ENCODE peak calls at places on chromosomes 7 and 10, in nine cellular contexts. V, Y, F, H, U, C, Z, T and P are unnamed samples.

GRCh38 chr7:155918720-155919399 is 106.6 kb upstream of the SHH start:
- DNase-seq in U (no peak), V (peak), T (peak), F (no peak), Z (peak), Y (peak), H (no peak), C (peak), P (no peak)

GRCh38 chr10:27192284-27192683 is 37.1 kb downstream of the MASTL start:
- DNase-seq in C (peak), Z (peak), H (no peak), Y (peak), V (peak), T (peak), U (no peak), F (no peak), P (no peak)

GRCh38 chr10:100996678-100997363 is 2.8 kb upstream of the LZTS2 start:
- DNase-seq in F (no peak), U (no peak), V (peak), H (peak), Y (peak), C (peak), Z (no peak), T (peak), P (peak)

GRCh38 chr7:5797716-5798115 is 16.3 kb upstream of the RNF216 start:
- DNase-seq in V (no peak), U (no peak), Z (no peak), F (no peak), Y (no peak), C (no peak), T (no peak), H (no peak), P (no peak)

GRCh38 chr7:105224884-105225651 is 163.7 kb downstream of the SRPK2 start:
- DNase-seq in U (no peak), F (peak), H (peak), C (peak), T (peak), Z (peak), Y (peak), V (peak), P (no peak)

GRCh38 chr10:5888352-5888751 is 1.3 kb downstream of the ANKRD16 start:
- DNase-seq in H (peak), F (peak), T (no peak), Y (peak), V (no peak), U (no peak), C (peak), Z (no peak), P (no peak)

GRCh38 chr7:151687523-151688235 is 168.0 kb upstream of the RHEB start:
- DNase-seq in C (peak), U (no peak), V (peak), Y (peak), H (no peak), Z (peak), T (peak), F (no peak), P (no peak)

GRCh38 chr7:42250411-42250810 is 13.4 kb upstream of the GLI3 start:
- DNase-seq in C (peak), H (no peak), U (no peak), Y (peak), F (no peak), T (peak), V (peak), Z (no peak), P (no peak)

GRCh38 chr7:139648941-139649425 is 125.5 kb downstream of the CLEC2L start:
- DNase-seq in H (no peak), Z (no peak), C (no peak), T (no peak), U (no peak), V (no peak), Y (no peak), F (peak), P (no peak)

GRCh38 chr10:46326066-46326465 is 39.3 kb downstream of the ANTXRL start:
- DNase-seq in T (peak), Y (peak), U (no peak), V (peak), C (peak), H (no peak), Z (no peak), F (no peak), P (no peak)

GRCh38 chr7:129859188-129859587 is 93.6 kb downstream of the UBE2H start:
- DNase-seq in V (no peak), C (no peak), T (no peak), F (peak), Y (no peak), U (no peak), H (peak), Z (peak), P (no peak)

GRCh38 chr10:70542565-70542938 is 60.0 kb downstream of the PRF1 start:
- DNase-seq in H (no peak), V (no peak), T (peak), Y (peak), C (no peak), F (no peak), Z (no peak), U (no peak), P (no peak)

GRCh38 chr7:116224492-116225098 is 14.3 kb downstream of the TES start:
- DNase-seq in V (no peak), H (no peak), F (no peak), U (no peak), C (no peak), T (no peak), Z (no peak), Y (no peak), P (no peak)

GRCh38 chr10:110430369-110431273 is 67.1 kb upstream of the DUSP5 start:
- DNase-seq in Z (no peak), V (no peak), H (no peak), T (no peak), U (no peak), C (no peak), Y (no peak), F (no peak), P (no peak)

GRCh38 chr7:37833107-37833817 is 15.1 kb upstream of the NME8 start:
- DNase-seq in V (no peak), Y (peak), H (peak), F (peak), U (no peak), Z (peak), T (peak), C (peak), P (peak)

GRCh38 chr10:86876748-86877147 is 80.7 kb downstream of the MMRN2 start:
- DNase-seq in T (no peak), U (no peak), C (no peak), H (no peak), F (peak), V (peak), Z (no peak), Y (peak), P (no peak)

GRCh38 chr7:28564755-28565374 is 152.5 kb downstream of the CREB5 start:
- DNase-seq in T (no peak), Z (peak), C (no peak), U (no peak), V (no peak), Y (no peak), H (no peak), F (no peak), P (no peak)

GRCh38 chr7:1321411-1322239 is 89.0 kb downstream of the UNCX start:
- DNase-seq in Y (no peak), C (no peak), H (no peak), V (no peak), Z (no peak), F (no peak), T (no peak), U (no peak), P (no peak)

GRCh38 chr7:42770106-42770505 is 141.8 kb downstream of the C7orf25 start:
- DNase-seq in U (no peak), V (peak), Y (peak), F (no peak), H (no peak), T (peak), Z (no peak), C (no peak), P (no peak)

GRCh38 chr10:128102480-128103228 is 23.6 kb downstream of the MKI67 start:
- DNase-seq in C (no peak), F (no peak), Y (no peak), U (no peak), Z (no peak), V (no peak), T (no peak), H (no peak), P (no peak)

GRCh38 chr10:37789590-37789989 is 67.8 kb downstream of the ZNF248 start:
- DNase-seq in Z (no peak), H (peak), T (no peak), V (no peak), C (no peak), Y (no peak), F (no peak), U (no peak), P (no peak)

GRCh38 chr7:106050743-106051110 is 61.4 kb downstream of the SYPL1 start:
- DNase-seq in Y (peak), Z (peak), H (peak), V (peak), F (no peak), C (peak), T (peak), U (no peak), P (no peak)

GRCh38 chr7:124856299-124856888 is 73.2 kb downstream of the POT1 start:
- DNase-seq in F (peak), T (peak), U (no peak), V (peak), Z (peak), H (peak), Y (peak), C (peak), P (no peak)

GRCh38 chr7:4958477-4959301 is at the start of gene MMD2:
- DNase-seq in U (no peak), Z (no peak), T (no peak), F (no peak), V (no peak), H (no peak), C (no peak), Y (no peak), P (no peak)

GRCh38 chr7:66043681-66044497 is 31.7 kb upstream of the ASL start:
- DNase-seq in F (no peak), H (no peak), Y (peak), V (no peak), C (peak), Z (no peak), T (peak), U (no peak), P (no peak)

GRCh38 chr7:45183711-45184210 is 26.2 kb downstream of the RAMP3 start:
- DNase-seq in H (no peak), Z (no peak), Y (no peak), T (no peak), F (no peak), V (no peak), U (no peak), C (no peak), P (no peak)

GRCh38 chr10:48742891-48743845 is 58.5 kb downstream of the WDFY4 start:
- DNase-seq in F (no peak), T (no peak), Z (no peak), Y (no peak), U (no peak), H (no peak), V (no peak), C (no peak), P (no peak)

GRCh38 chr10:50740351-50740688 is 584 bp downstream of the ASAH2B start:
- DNase-seq in C (peak), H (peak), U (no peak), V (peak), T (peak), Z (peak), Y (peak), F (no peak), P (peak)

GRCh38 chr10:95201736-95202135 is 7.7 kb downstream of the ACSM6 start:
- DNase-seq in U (no peak), F (no peak), Z (no peak), T (peak), C (peak), H (peak), V (peak), Y (peak), P (no peak)

GRCh38 chr7:132030161-132030568 is 473.7 kb upstream of the PODXL start:
- DNase-seq in C (peak), U (no peak), H (no peak), F (no peak), V (no peak), Y (no peak), Z (no peak), T (peak), P (no peak)

GRCh38 chr7:19674266-19674960 is 34.4 kb downstream of the POLR1F start:
- DNase-seq in U (no peak), V (peak), Y (peak), C (no peak), T (peak), Z (peak), F (no peak), H (no peak), P (no peak)

GRCh38 chr10:5569568-5569967 is 44.8 kb downstream of the CALML3 start:
- DNase-seq in T (no peak), F (no peak), C (no peak), V (no peak), U (no peak), Y (no peak), H (no peak), Z (no peak), P (no peak)